ENCODE peak calls at places on chromosomes 7 and 10, in eight cellular contexts. R, S, C, M, L, A, G and N are unnamed samples.

GRCh38 chr7:68783671-68784070 is 814.6 kb upstream of the AUTS2 start:
- DNase-seq in M (no peak), C (no peak), S (no peak), A (no peak), R (no peak), G (no peak), L (no peak), N (no peak)

GRCh38 chr10:89783406-89783805 is 82.0 kb downstream of the KIF20B start:
- DNase-seq in S (no peak), G (no peak), C (no peak), A (no peak), M (no peak), R (no peak), L (no peak), N (no peak)

GRCh38 chr7:42460148-42460547 is 223.1 kb upstream of the GLI3 start:
- DNase-seq in G (no peak), L (no peak), S (no peak), R (no peak), M (no peak), C (no peak), A (no peak), N (no peak)

GRCh38 chr7:77913977-77914607 is 115.5 kb downstream of the PHTF2 start:
- DNase-seq in M (no peak), C (no peak), S (no peak), A (no peak), L (no peak), R (no peak), G (no peak), N (no peak)

GRCh38 chr10:126634347-126634746 is 36.1 kb downstream of the C10orf90 start:
- DNase-seq in C (no peak), R (no peak), S (no peak), M (no peak), A (no peak), G (no peak), L (no peak), N (no peak)

GRCh38 chr10:87546971-87547413 is 42.3 kb downstream of the MINPP1 start:
- DNase-seq in M (no peak), R (no peak), G (peak; percentile 64), L (no peak), C (no peak), S (no peak), A (no peak), N (no peak)

GRCh38 chr7:132614428-132615076 is 38.3 kb upstream of the PLXNA4 start:
- DNase-seq in L (no peak), G (peak; percentile 68), M (peak; percentile 16), S (no peak), R (no peak), A (peak; percentile 21), C (no peak), N (no peak)

GRCh38 chr10:43691503-43691902 is 42.8 kb upstream of the ZNF32 start:
- DNase-seq in S (no peak), A (no peak), R (no peak), G (no peak), M (no peak), C (no peak), L (no peak), N (no peak)

GRCh38 chr7:44572771-44573170 is 937 bp downstream of the DDX56 start:
- DNase-seq in R (no peak), C (no peak), S (no peak), M (no peak), A (no peak), L (no peak), G (no peak), N (no peak)

GRCh38 chr7:97022451-97023306 is 2.0 kb downstream of the DLX5 start:
- DNase-seq in A (no peak), S (no peak), R (no peak), M (no peak), G (no peak), C (no peak), L (no peak), N (no peak)

GRCh38 chr7:151851782-151852181 is 25.1 kb downstream of the PRKAG2 start:
- DNase-seq in L (peak; percentile 14), S (no peak), R (no peak), C (no peak), A (no peak), G (peak; percentile 83), M (peak; percentile 47), N (no peak)

GRCh38 chr10:79260803-79261740 is 86.2 kb upstream of the PPIF start:
- DNase-seq in M (peak; percentile 62), G (no peak), C (no peak), L (no peak), R (no peak), S (peak; percentile 93), A (no peak), N (no peak)

GRCh38 chr10:72331575-72332422 is 22.9 kb downstream of the DNAJB12 start:
- DNase-seq in S (peak; percentile 96), C (no peak), A (peak; percentile 96), L (peak; percentile 96), M (peak; percentile 99), G (peak; percentile 97), R (peak; percentile 96), N (peak; percentile 81)

GRCh38 chr7:159061674-159062212 is 82.9 kb downstream of the VIPR2 start:
- DNase-seq in A (no peak), R (no peak), C (no peak), M (no peak), G (peak; percentile 56), S (no peak), L (no peak), N (no peak)

GRCh38 chr10:118674226-118674919 is 78.9 kb upstream of the PRLHR start:
- DNase-seq in C (no peak), L (no peak), R (no peak), A (no peak), M (no peak), S (no peak), G (no peak), N (no peak)

GRCh38 chr7:123355576-123356195 is 155.9 kb upstream of the SLC13A1 start:
- DNase-seq in G (no peak), S (no peak), M (no peak), L (no peak), C (no peak), R (no peak), A (peak; percentile 18), N (no peak)

GRCh38 chr7:23403970-23404369 is 66.3 kb downstream of the IGF2BP3 start:
- DNase-seq in G (no peak), M (no peak), A (no peak), S (no peak), L (no peak), C (no peak), R (no peak), N (no peak)

GRCh38 chr10:19231034-19231433 is 182.4 kb downstream of the MALRD1 start:
- DNase-seq in G (no peak), S (no peak), L (no peak), M (no peak), R (no peak), A (no peak), C (no peak), N (no peak)

GRCh38 chr7:92769844-92770243 is 66.5 kb downstream of the CDK6 start:
- DNase-seq in A (no peak), R (no peak), S (no peak), M (no peak), G (no peak), C (no peak), L (no peak), N (no peak)

GRCh38 chr7:88169717-88170320 is 50.0 kb downstream of the SRI start:
- DNase-seq in M (no peak), C (no peak), G (no peak), S (no peak), R (no peak), L (no peak), A (peak; percentile 25), N (no peak)

GRCh38 chr10:97593423-97593822 is 3.9 kb downstream of the C10orf62 start:
- DNase-seq in R (no peak), C (no peak), M (peak; percentile 34), L (no peak), G (no peak), A (no peak), S (no peak), N (no peak)

GRCh38 chr7:92221766-92222165 is 23.9 kb downstream of the KRIT1 start:
- DNase-seq in G (no peak), A (no peak), R (no peak), M (no peak), L (no peak), S (no peak), C (no peak), N (no peak)

GRCh38 chr7:27190284-27190748 is 5.3 kb upstream of the HOXA11 start:
- DNase-seq in C (no peak), R (no peak), S (no peak), G (no peak), L (no peak), M (no peak), A (no peak), N (peak; percentile 9)

GRCh38 chr7:93981480-93981874 is 22.7 kb downstream of the BET1 start:
- DNase-seq in A (no peak), S (no peak), C (no peak), R (no peak), L (no peak), M (no peak), G (no peak), N (no peak)

GRCh38 chr10:60978287-60979115 is 34.5 kb upstream of the RHOBTB1 start:
- DNase-seq in S (no peak), R (no peak), L (no peak), A (peak; percentile 66), G (no peak), M (peak; percentile 81), C (no peak), N (no peak)

GRCh38 chr7:138170298-138170697 is 94.0 kb downstream of the AKR1D1 start:
- DNase-seq in S (no peak), G (no peak), R (no peak), L (no peak), A (no peak), C (no peak), M (no peak), N (no peak)

GRCh38 chr10:79221110-79222051 is 125.9 kb upstream of the PPIF start:
- DNase-seq in A (no peak), C (peak; percentile 44), L (no peak), M (peak; percentile 85), R (no peak), G (peak; percentile 70), S (peak; percentile 40), N (no peak)

GRCh38 chr7:150978136-150978789 is at the start of gene KCNH2:
- DNase-seq in A (no peak), C (no peak), G (no peak), L (no peak), R (no peak), S (peak; percentile 74), M (no peak), N (no peak)

GRCh38 chr7:9082203-9082602 is 648.8 kb downstream of the NXPH1 start:
- DNase-seq in M (no peak), L (no peak), A (no peak), C (no peak), S (no peak), G (no peak), R (no peak), N (no peak)

GRCh38 chr10:74047871-74048270 is 50.0 kb downstream of the VCL start:
- DNase-seq in S (no peak), G (no peak), A (peak; percentile 9), M (no peak), R (no peak), C (no peak), L (no peak), N (no peak)

GRCh38 chr10:85927952-85928677 is 438.5 kb downstream of the GRID1 start:
- DNase-seq in S (no peak), L (no peak), M (no peak), R (no peak), A (no peak), C (no peak), G (no peak), N (no peak)

GRCh38 chr10:18414061-18414460 is 237.3 kb downstream of the NSUN6 start:
- DNase-seq in R (no peak), A (no peak), S (no peak), C (no peak), M (no peak), G (no peak), L (no peak), N (no peak)

GRCh38 chr7:118158766-118159165 is 25.2 kb upstream of the LSM8 start:
- DNase-seq in M (no peak), A (no peak), S (no peak), L (no peak), R (no peak), C (no peak), G (no peak), N (no peak)

GRCh38 chr10:73874267-73875138 is at the start of gene CAMK2G:
- DNase-seq in M (peak; percentile 87), C (no peak), R (peak; percentile 69), L (peak; percentile 77), G (peak; percentile 93), S (peak; percentile 29), A (peak; percentile 75), N (peak; percentile 74)